ENCODE peak calls at places on chromosomes 12 and 14, in six cellular contexts. N, D, I, G, K and L are unnamed samples.

GRCh38 chr12:23980826-23981225 is 31.4 kb upstream of the SOX5 start:
- DNase-seq in N (no peak), D (no peak), I (no peak), G (no peak), K (no peak), L (no peak)

GRCh38 chr14:42057176-42057575 is 450.5 kb downstream of the LRFN5 start:
- DNase-seq in N (peak; percentile 8), D (no peak), I (no peak), G (no peak), K (no peak), L (no peak)

GRCh38 chr12:115060477-115061168 is 376.6 kb upstream of the TBX3 start:
- DNase-seq in N (no peak), D (no peak), I (no peak), G (no peak), K (no peak), L (no peak)

GRCh38 chr12:52121848-52122838 is 42.6 kb downstream of the SMIM41 start:
- DNase-seq in N (peak; percentile 33), D (peak; percentile 14), I (peak; percentile 28), G (peak; percentile 69), K (peak; percentile 74), L (peak; percentile 84)

GRCh38 chr14:91250912-91251311 is 6.4 kb upstream of the GPR68 start:
- DNase-seq in N (peak; percentile 50), D (no peak), I (no peak), G (no peak), K (no peak), L (no peak)

GRCh38 chr14:38824691-38825090 is 278.3 kb downstream of the SEC23A start:
- DNase-seq in N (no peak), D (no peak), I (no peak), G (no peak), K (no peak), L (no peak)

GRCh38 chr14:76250345-76250744 is 98.6 kb downstream of the GPATCH2L start:
- DNase-seq in N (no peak), D (no peak), I (no peak), G (no peak), K (no peak), L (no peak)

GRCh38 chr14:91352101-91352500 is 65.5 kb downstream of the CCDC88C start:
- DNase-seq in N (no peak), D (no peak), I (no peak), G (no peak), K (no peak), L (peak; percentile 47)

GRCh38 chr14:22545842-22546721 is 42.9 kb downstream of the DAD1 start:
- DNase-seq in N (peak; percentile 46), D (no peak), I (no peak), G (no peak), K (no peak), L (peak; percentile 36)

GRCh38 chr14:61720302-61720677 is 25.0 kb downstream of the HIF1A start:
- DNase-seq in N (no peak), D (no peak), I (no peak), G (no peak), K (no peak), L (no peak)

GRCh38 chr12:9041321-9041720 is 52.0 kb downstream of the KLRG1 start:
- DNase-seq in N (no peak), D (no peak), I (no peak), G (no peak), K (no peak), L (no peak)

GRCh38 chr12:128661216-128661550 is 162.6 kb downstream of the SLC15A4 start:
- DNase-seq in N (no peak), D (no peak), I (no peak), G (no peak), K (no peak), L (no peak)

GRCh38 chr12:65895031-65895430 is 70.7 kb downstream of the HMGA2 start:
- DNase-seq in N (no peak), D (no peak), I (no peak), G (no peak), K (no peak), L (no peak)

GRCh38 chr12:108689314-108690190 is 41.8 kb downstream of the CORO1C start:
- DNase-seq in N (peak; percentile 39), D (no peak), I (peak; percentile 61), G (peak; percentile 27), K (no peak), L (no peak)

GRCh38 chr14:88477513-88478250 is 77.1 kb downstream of the PTPN21 start:
- DNase-seq in N (no peak), D (no peak), I (no peak), G (no peak), K (no peak), L (no peak)

GRCh38 chr14:71687115-71687836 is 245.0 kb upstream of the RGS6 start:
- DNase-seq in N (peak; percentile 53), D (no peak), I (no peak), G (no peak), K (no peak), L (no peak)

GRCh38 chr12:109875572-109876131 is 4.7 kb downstream of the GLTP start:
- DNase-seq in N (no peak), D (no peak), I (no peak), G (peak; percentile 82), K (peak; percentile 66), L (no peak)

GRCh38 chr12:54217774-54218221 is 29.0 kb upstream of the SMUG1 start:
- DNase-seq in N (no peak), D (no peak), I (no peak), G (peak; percentile 55), K (no peak), L (peak; percentile 34)

GRCh38 chr14:96564389-96564788 is 62.2 kb downstream of the PAPOLA start:
- DNase-seq in N (no peak), D (no peak), I (no peak), G (no peak), K (no peak), L (no peak)

GRCh38 chr12:133038310-133038709 is 1.0 kb downstream of the ZNF84 start:
- DNase-seq in N (no peak), D (no peak), I (no peak), G (no peak), K (no peak), L (no peak)

GRCh38 chr12:14960548-14961465 is 594 bp downstream of the ARHGDIB start:
- DNase-seq in N (no peak), D (no peak), I (peak; percentile 81), G (peak; percentile 21), K (no peak), L (no peak)

GRCh38 chr12:113244015-113244983 is 23.0 kb downstream of the TPCN1 start:
- DNase-seq in N (peak; percentile 59), D (no peak), I (no peak), G (peak; percentile 85), K (no peak), L (peak; percentile 77)

GRCh38 chr12:78540621-78541336 is 323.8 kb upstream of the SYT1 start:
- DNase-seq in N (peak; percentile 56), D (no peak), I (no peak), G (no peak), K (no peak), L (no peak)

GRCh38 chr12:2958432-2959193 is 584 bp upstream of the TEAD4 start:
- DNase-seq in N (peak; percentile 76), D (no peak), I (no peak), G (peak; percentile 73), K (peak; percentile 91), L (no peak)

GRCh38 chr14:49303952-49304516 is 282.1 kb downstream of the RPS29 start:
- DNase-seq in N (no peak), D (no peak), I (no peak), G (no peak), K (peak; percentile 36), L (peak; percentile 68)

GRCh38 chr12:13173537-13173936 is 23.0 kb upstream of the EMP1 start:
- DNase-seq in N (peak; percentile 94), D (no peak), I (no peak), G (peak; percentile 41), K (no peak), L (peak; percentile 56)

GRCh38 chr14:61569783-61570182 is 125.5 kb upstream of the HIF1A start:
- DNase-seq in N (peak; percentile 97), D (no peak), I (peak; percentile 70), G (no peak), K (no peak), L (no peak)